ENCODE peak calls at places on chromosomes 5 and 9, in five cellular contexts. One of them, this sample, is unnamed.

GRCh38 chr5:139637438-139638089 is 10.6 kb upstream of the CXXC5 start:
- DNase-seq in upper lobe of right lung: peak
- DNase-seq in endothelial cell: peak
- DNase-seq in psoas muscle: peak
- DNase-seq in ascending aorta: no peak
- DNase-seq in this sample: peak

GRCh38 chr5:153573326-153574033 is 83.0 kb downstream of the GRIA1 start:
- DNase-seq in upper lobe of right lung: no peak
- DNase-seq in endothelial cell: no peak
- DNase-seq in psoas muscle: no peak
- DNase-seq in ascending aorta: no peak
- DNase-seq in this sample: no peak

GRCh38 chr5:65012411-65012972 is 243.8 kb downstream of the CWC27 start:
- DNase-seq in upper lobe of right lung: no peak
- DNase-seq in endothelial cell: no peak
- DNase-seq in psoas muscle: no peak
- DNase-seq in ascending aorta: no peak
- DNase-seq in this sample: no peak

GRCh38 chr5:157059891-157060290 is 975 bp upstream of the HAVCR1 start:
- DNase-seq in upper lobe of right lung: no peak
- DNase-seq in endothelial cell: no peak
- DNase-seq in psoas muscle: no peak
- DNase-seq in ascending aorta: no peak
- DNase-seq in this sample: no peak

GRCh38 chr9:17757816-17758215 is 178.9 kb downstream of the SH3GL2 start:
- DNase-seq in upper lobe of right lung: no peak
- DNase-seq in endothelial cell: no peak
- DNase-seq in psoas muscle: no peak
- DNase-seq in ascending aorta: no peak
- DNase-seq in this sample: no peak

GRCh38 chr5:112862085-112862484 is 998 bp downstream of the SRP19 start:
- DNase-seq in upper lobe of right lung: no peak
- DNase-seq in endothelial cell: no peak
- DNase-seq in psoas muscle: no peak
- DNase-seq in ascending aorta: no peak
- DNase-seq in this sample: no peak

GRCh38 chr5:149488645-149489306 is 62.5 kb downstream of the CSNK1A1 start:
- DNase-seq in upper lobe of right lung: no peak
- DNase-seq in endothelial cell: no peak
- DNase-seq in psoas muscle: no peak
- DNase-seq in ascending aorta: no peak
- DNase-seq in this sample: no peak

GRCh38 chr5:145681686-145682085 is 153.5 kb downstream of the PRELID2 start:
- DNase-seq in upper lobe of right lung: no peak
- DNase-seq in endothelial cell: peak
- DNase-seq in psoas muscle: no peak
- DNase-seq in ascending aorta: no peak
- DNase-seq in this sample: no peak

GRCh38 chr5:55030220-55030619 is 6.2 kb downstream of the GZMK start:
- DNase-seq in upper lobe of right lung: no peak
- DNase-seq in endothelial cell: no peak
- DNase-seq in psoas muscle: no peak
- DNase-seq in ascending aorta: no peak
- DNase-seq in this sample: no peak

GRCh38 chr5:14467886-14468285 is 113.7 kb upstream of the OTULINL start:
- DNase-seq in upper lobe of right lung: no peak
- DNase-seq in endothelial cell: no peak
- DNase-seq in psoas muscle: no peak
- DNase-seq in ascending aorta: no peak
- DNase-seq in this sample: no peak

GRCh38 chr9:129885670-129886106 is 50.4 kb downstream of the USP20 start:
- DNase-seq in upper lobe of right lung: peak
- DNase-seq in endothelial cell: peak
- DNase-seq in psoas muscle: peak
- DNase-seq in ascending aorta: peak
- DNase-seq in this sample: peak

GRCh38 chr9:129887210-129888084 is 52.2 kb downstream of the USP20 start:
- DNase-seq in upper lobe of right lung: no peak
- DNase-seq in endothelial cell: no peak
- DNase-seq in psoas muscle: no peak
- DNase-seq in ascending aorta: no peak
- DNase-seq in this sample: no peak

GRCh38 chr9:129884220-129885017 is 49.2 kb downstream of the USP20 start:
- DNase-seq in upper lobe of right lung: peak
- DNase-seq in endothelial cell: peak
- DNase-seq in psoas muscle: peak
- DNase-seq in ascending aorta: peak
- DNase-seq in this sample: no peak

GRCh38 chr9:129886226-129887174 is 51.2 kb downstream of the USP20 start:
- DNase-seq in upper lobe of right lung: peak
- DNase-seq in endothelial cell: no peak
- DNase-seq in psoas muscle: no peak
- DNase-seq in ascending aorta: no peak
- DNase-seq in this sample: no peak

GRCh38 chr9:129885018-129885669 is 49.9 kb downstream of the USP20 start:
- DNase-seq in upper lobe of right lung: peak
- DNase-seq in endothelial cell: no peak
- DNase-seq in psoas muscle: peak
- DNase-seq in ascending aorta: no peak
- DNase-seq in this sample: no peak
- TF ChIP-seq CTCF in upper lobe of right lung: no peak
- TF ChIP-seq CTCF in endothelial cell: no peak
- TF ChIP-seq CTCF in psoas muscle: no peak
- TF ChIP-seq CTCF in ascending aorta: peak
- TF ChIP-seq CTCF in this sample: no peak

DNA sequence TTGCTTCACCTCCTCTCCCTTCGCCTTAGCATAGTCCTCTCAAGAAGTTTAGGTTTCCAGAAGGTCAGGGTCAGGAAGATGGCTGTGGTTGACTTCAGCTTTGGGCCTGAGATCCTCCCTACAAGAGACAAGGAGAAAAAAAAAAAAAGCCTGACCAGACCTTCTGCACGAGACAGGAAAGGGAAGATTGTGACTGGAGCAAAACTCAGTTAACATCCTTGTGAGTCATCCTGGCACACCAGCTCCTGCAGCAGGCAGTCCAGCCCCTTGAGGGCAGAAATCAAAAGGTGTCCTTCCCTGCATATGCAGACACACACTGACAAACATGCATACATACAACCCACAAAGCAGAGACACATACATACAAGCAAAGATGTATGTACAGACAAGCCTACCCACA is 18.0 kb upstream of the ENHO start:
- DNase-seq in upper lobe of right lung: no peak
- DNase-seq in endothelial cell: no peak
- DNase-seq in psoas muscle: no peak
- DNase-seq in ascending aorta: no peak
- DNase-seq in this sample: no peak
- TF ChIP-seq CTCF in upper lobe of right lung: no peak
- TF ChIP-seq CTCF in endothelial cell: no peak
- TF ChIP-seq CTCF in psoas muscle: no peak
- TF ChIP-seq CTCF in ascending aorta: no peak
- TF ChIP-seq CTCF in this sample: no peak

GRCh38 chr9:130854086-130854485 is 19.0 kb downstream of the ABL1 start:
- DNase-seq in upper lobe of right lung: no peak
- DNase-seq in endothelial cell: no peak
- DNase-seq in psoas muscle: no peak
- DNase-seq in ascending aorta: no peak
- DNase-seq in this sample: no peak

GRCh38 chr9:130852801-130853200 is 17.7 kb downstream of the ABL1 start:
- DNase-seq in upper lobe of right lung: no peak
- DNase-seq in endothelial cell: no peak
- DNase-seq in psoas muscle: no peak
- DNase-seq in ascending aorta: no peak
- DNase-seq in this sample: no peak

GRCh38 chr9:130856474-130856873 is 21.4 kb downstream of the ABL1 start:
- DNase-seq in upper lobe of right lung: no peak
- DNase-seq in endothelial cell: no peak
- DNase-seq in psoas muscle: no peak
- DNase-seq in ascending aorta: no peak
- DNase-seq in this sample: no peak

GRCh38 chr9:130857864-130858730 is 23.0 kb downstream of the ABL1 start:
- DNase-seq in upper lobe of right lung: no peak
- DNase-seq in endothelial cell: no peak
- DNase-seq in psoas muscle: peak
- DNase-seq in ascending aorta: peak
- DNase-seq in this sample: no peak

GRCh38 chr9:130854835-130855234 is 19.8 kb downstream of the ABL1 start:
- DNase-seq in upper lobe of right lung: no peak
- DNase-seq in endothelial cell: no peak
- DNase-seq in psoas muscle: no peak
- DNase-seq in ascending aorta: no peak
- DNase-seq in this sample: no peak
- TF ChIP-seq CTCF in upper lobe of right lung: peak
- TF ChIP-seq CTCF in endothelial cell: no peak
- TF ChIP-seq CTCF in psoas muscle: no peak
- TF ChIP-seq CTCF in ascending aorta: no peak
- TF ChIP-seq CTCF in this sample: no peak

DNA sequence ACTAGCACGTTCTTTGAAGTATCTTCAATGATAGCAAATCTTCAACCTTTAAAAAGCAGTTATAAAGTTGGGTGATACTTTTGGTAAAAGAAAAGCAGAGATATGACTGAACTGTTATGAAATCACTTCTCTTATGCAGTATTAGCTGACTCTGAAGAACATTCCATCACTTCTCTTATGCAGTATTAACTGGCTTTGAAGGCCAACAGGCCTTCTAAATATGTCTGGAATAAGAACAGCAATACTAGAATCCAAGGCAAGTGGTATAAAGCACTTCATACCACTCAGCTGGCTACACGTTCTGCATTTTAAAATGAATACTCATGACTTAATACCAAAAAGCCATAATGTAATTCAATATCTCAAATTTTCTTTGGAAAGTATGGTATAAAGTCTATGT is 17.3 kb downstream of the SKIC3 start:
- DNase-seq in upper lobe of right lung: no peak
- DNase-seq in endothelial cell: no peak
- DNase-seq in psoas muscle: no peak
- DNase-seq in ascending aorta: no peak
- DNase-seq in this sample: no peak
- TF ChIP-seq CTCF in upper lobe of right lung: no peak
- TF ChIP-seq CTCF in endothelial cell: no peak
- TF ChIP-seq CTCF in psoas muscle: no peak
- TF ChIP-seq CTCF in ascending aorta: no peak
- TF ChIP-seq CTCF in this sample: no peak

GRCh38 chr5:181043285-181044092 is 3.4 kb downstream of the BTNL9 start:
- DNase-seq in upper lobe of right lung: no peak
- DNase-seq in endothelial cell: no peak
- DNase-seq in psoas muscle: no peak
- DNase-seq in ascending aorta: no peak
- DNase-seq in this sample: peak
- TF ChIP-seq CTCF in upper lobe of right lung: peak
- TF ChIP-seq CTCF in endothelial cell: no peak
- TF ChIP-seq CTCF in psoas muscle: peak
- TF ChIP-seq CTCF in ascending aorta: no peak
- TF ChIP-seq CTCF in this sample: no peak

GRCh38 chr9:90830051-90830450 is 28.4 kb downstream of the SYK start:
- DNase-seq in upper lobe of right lung: no peak
- DNase-seq in endothelial cell: no peak
- DNase-seq in psoas muscle: no peak
- DNase-seq in ascending aorta: no peak
- DNase-seq in this sample: no peak
- TF ChIP-seq CTCF in upper lobe of right lung: no peak
- TF ChIP-seq CTCF in endothelial cell: peak
- TF ChIP-seq CTCF in psoas muscle: no peak
- TF ChIP-seq CTCF in ascending aorta: no peak
- TF ChIP-seq CTCF in this sample: no peak

GRCh38 chr5:151463137-151464029 is 16.0 kb downstream of the SLC36A1 start:
- DNase-seq in upper lobe of right lung: no peak
- DNase-seq in endothelial cell: peak
- DNase-seq in psoas muscle: no peak
- DNase-seq in ascending aorta: no peak
- DNase-seq in this sample: no peak
- TF ChIP-seq CTCF in upper lobe of right lung: peak
- TF ChIP-seq CTCF in endothelial cell: peak
- TF ChIP-seq CTCF in psoas muscle: peak
- TF ChIP-seq CTCF in ascending aorta: no peak
- TF ChIP-seq CTCF in this sample: peak

GRCh38 chr5:163352531-163352930 is 84.9 kb upstream of the CCNG1 start:
- DNase-seq in upper lobe of right lung: no peak
- DNase-seq in endothelial cell: no peak
- DNase-seq in psoas muscle: no peak
- DNase-seq in ascending aorta: no peak
- DNase-seq in this sample: no peak

GRCh38 chr5:163347671-163348070 is 89.7 kb upstream of the CCNG1 start:
- DNase-seq in upper lobe of right lung: no peak
- DNase-seq in endothelial cell: peak
- DNase-seq in psoas muscle: no peak
- DNase-seq in ascending aorta: no peak
- DNase-seq in this sample: no peak

GRCh38 chr5:163354685-163355084 is 82.7 kb upstream of the CCNG1 start:
- DNase-seq in upper lobe of right lung: no peak
- DNase-seq in endothelial cell: no peak
- DNase-seq in psoas muscle: no peak
- DNase-seq in ascending aorta: no peak
- DNase-seq in this sample: no peak

GRCh38 chr5:163350083-163350482 is 87.3 kb upstream of the CCNG1 start:
- DNase-seq in upper lobe of right lung: no peak
- DNase-seq in endothelial cell: no peak
- DNase-seq in psoas muscle: no peak
- DNase-seq in ascending aorta: no peak
- DNase-seq in this sample: no peak
- TF ChIP-seq CTCF in upper lobe of right lung: peak
- TF ChIP-seq CTCF in endothelial cell: peak
- TF ChIP-seq CTCF in psoas muscle: no peak
- TF ChIP-seq CTCF in ascending aorta: no peak
- TF ChIP-seq CTCF in this sample: peak

GRCh38 chr9:117549444-117549843 is 134.6 kb upstream of the ASTN2 start:
- DNase-seq in upper lobe of right lung: no peak
- DNase-seq in endothelial cell: no peak
- DNase-seq in psoas muscle: no peak
- DNase-seq in ascending aorta: no peak
- DNase-seq in this sample: no peak

GRCh38 chr9:117548556-117548955 is 133.7 kb upstream of the ASTN2 start:
- DNase-seq in upper lobe of right lung: no peak
- DNase-seq in endothelial cell: no peak
- DNase-seq in psoas muscle: no peak
- DNase-seq in ascending aorta: no peak
- DNase-seq in this sample: no peak

GRCh38 chr9:117547904-117548303 is 133.0 kb upstream of the ASTN2 start:
- DNase-seq in upper lobe of right lung: no peak
- DNase-seq in endothelial cell: no peak
- DNase-seq in psoas muscle: no peak
- DNase-seq in ascending aorta: no peak
- DNase-seq in this sample: no peak

GRCh38 chr9:117552811-117553210 is 138.0 kb upstream of the ASTN2 start:
- DNase-seq in upper lobe of right lung: no peak
- DNase-seq in endothelial cell: no peak
- DNase-seq in psoas muscle: no peak
- DNase-seq in ascending aorta: no peak
- DNase-seq in this sample: no peak

GRCh38 chr9:117551171-117551570 is 136.3 kb upstream of the ASTN2 start:
- DNase-seq in upper lobe of right lung: no peak
- DNase-seq in endothelial cell: no peak
- DNase-seq in psoas muscle: no peak
- DNase-seq in ascending aorta: no peak
- DNase-seq in this sample: no peak
- TF ChIP-seq CTCF in upper lobe of right lung: no peak
- TF ChIP-seq CTCF in endothelial cell: no peak
- TF ChIP-seq CTCF in psoas muscle: no peak
- TF ChIP-seq CTCF in ascending aorta: no peak
- TF ChIP-seq CTCF in this sample: no peak

This sample was measured in osteocyte.